ENCODE peak calls at places on chromosomes 7 and 10, in eight cellular contexts. O, J, D, B, G, U, I and K are unnamed samples.

GRCh38 chr7:82714883-82715282 is 271.3 kb upstream of the CACNA2D1 start:
- DNase-seq in J (no peak), U (no peak), I (no peak), B (no peak), G (no peak), D (no peak), O (no peak), K (no peak)

GRCh38 chr10:12728569-12728968 is 272.9 kb downstream of the CCDC3 start:
- DNase-seq in D (peak; percentile 35), O (no peak), U (no peak), I (no peak), B (no peak), G (no peak), J (no peak), K (no peak)

GRCh38 chr10:132064082-132064755 is 1.5 kb upstream of the JAKMIP3 start:
- DNase-seq in B (no peak), J (no peak), D (no peak), G (no peak), O (no peak), I (no peak), U (no peak), K (no peak)

GRCh38 chr7:115662120-115662519 is 368.4 kb downstream of the TFEC start:
- DNase-seq in J (no peak), D (no peak), G (no peak), I (no peak), B (no peak), U (no peak), O (no peak), K (peak; percentile 6)

GRCh38 chr10:88386878-88387773 is 196.0 kb downstream of the RNLS start:
- DNase-seq in D (peak; percentile 17), I (no peak), J (no peak), O (peak; percentile 10), G (peak; percentile 79), U (no peak), B (peak; percentile 19), K (peak; percentile 97)

GRCh38 chr10:118026936-118027335 is 19.8 kb downstream of the RAB11FIP2 start:
- DNase-seq in B (no peak), U (no peak), I (no peak), O (no peak), D (no peak), J (no peak), G (no peak), K (no peak)

GRCh38 chr7:107034553-107034952 is 10.0 kb upstream of the PRKAR2B start:
- DNase-seq in O (no peak), B (no peak), G (no peak), D (no peak), U (no peak), I (no peak), J (no peak), K (no peak)

GRCh38 chr10:71236286-71236685 is 23.9 kb downstream of the UNC5B start:
- DNase-seq in B (no peak), G (peak; percentile 30), U (no peak), I (no peak), O (no peak), J (no peak), D (no peak), K (peak; percentile 61)

GRCh38 chr10:17847586-17848296 is 38.6 kb downstream of the MRC1 start:
- DNase-seq in I (no peak), G (peak; percentile 52), O (peak; percentile 46), J (no peak), B (peak; percentile 3), U (peak; percentile 20), D (peak; percentile 49), K (peak; percentile 38)

GRCh38 chr7:102008535-102009262 is 191.3 kb downstream of the CUX1 start:
- DNase-seq in G (no peak), U (no peak), D (no peak), B (no peak), I (no peak), O (peak; percentile 42), J (no peak), K (no peak)

GRCh38 chr7:87218941-87219544 is 489 bp downstream of the TMEM243 start:
- DNase-seq in O (no peak), D (peak; percentile 52), B (no peak), U (no peak), J (peak; percentile 66), I (no peak), G (peak; percentile 45), K (peak; percentile 61)